ENCODE peak calls at places on chromosomes 1 and 21, in four cellular contexts. X is CD8-positive, alpha-beta T cell; Q is Peyer's patch; S is right lobe of liver. K is an unnamed sample.

GRCh38 chr1:221035680-221036153 is 156.5 kb downstream of the HLX start:
- DNase-seq in X (no peak), Q (no peak), S (no peak), K (no peak)

GRCh38 chr21:36381841-36382589 is 3.2 kb upstream of the CHAF1B start:
- DNase-seq in X (no peak), Q (no peak), S (no peak), K (no peak)

GRCh38 chr1:52707927-52708655 is 9.9 kb upstream of the COA7 start:
- DNase-seq in X (no peak), Q (no peak), S (no peak), K (peak)

GRCh38 chr1:233598891-233599541 is 14.9 kb upstream of the KCNK1 start:
- DNase-seq in X (no peak), Q (no peak), S (no peak), K (no peak)

GRCh38 chr1:51750218-51750617 is 128.3 kb downstream of the NRDC start:
- DNase-seq in X (no peak), Q (no peak), S (no peak), K (no peak)

GRCh38 chr1:23537296-23537993 is 6.4 kb upstream of the E2F2 start:
- DNase-seq in X (no peak), Q (peak), S (no peak), K (no peak)

GRCh38 chr21:45768741-45769049 is 125.2 kb downstream of the PCBP3 start:
- DNase-seq in X (no peak), Q (no peak), S (no peak), K (no peak)

GRCh38 chr1:55141295-55141893 is 73.8 kb downstream of the USP24 start:
- DNase-seq in X (no peak), Q (no peak), S (no peak), K (no peak)

GRCh38 chr1:8147922-8148321 is 121.8 kb upstream of the ERRFI1 start:
- DNase-seq in X (no peak), Q (no peak), S (no peak), K (no peak)

GRCh38 chr1:114345930-114346479 is 165.0 kb downstream of the TRIM33 start:
- DNase-seq in X (no peak), Q (no peak), S (peak), K (no peak)

GRCh38 chr1:9120312-9120958 is 8.5 kb downstream of the GPR157 start:
- DNase-seq in X (no peak), Q (no peak), S (no peak), K (peak)

GRCh38 chr1:3905266-3905952 is 5.3 kb upstream of the C1orf174 start:
- DNase-seq in X (no peak), Q (no peak), S (no peak), K (peak)

GRCh38 chr1:168317309-168317708 is 36.6 kb downstream of the TBX19 start:
- DNase-seq in X (no peak), Q (no peak), S (no peak), K (no peak)

GRCh38 chr1:21524686-21525339 is 15.6 kb downstream of the ALPL start:
- DNase-seq in X (no peak), Q (peak), S (no peak), K (peak)

GRCh38 chr1:33349081-33349759 is 28.3 kb upstream of the A3GALT2 start:
- DNase-seq in X (peak), Q (peak), S (peak), K (peak)

GRCh38 chr21:28078126-28078525 is 914.6 kb downstream of the LTN1 start:
- DNase-seq in X (no peak), Q (no peak), S (no peak), K (no peak)

GRCh38 chr21:36211660-36212512 is 55.3 kb downstream of the DOP1B start:
- DNase-seq in X (no peak), Q (no peak), S (no peak), K (no peak)

GRCh38 chr1:203076031-203076511 is 9.7 kb downstream of the MYOG start:
- DNase-seq in X (no peak), Q (no peak), S (no peak), K (no peak)

DNA sequence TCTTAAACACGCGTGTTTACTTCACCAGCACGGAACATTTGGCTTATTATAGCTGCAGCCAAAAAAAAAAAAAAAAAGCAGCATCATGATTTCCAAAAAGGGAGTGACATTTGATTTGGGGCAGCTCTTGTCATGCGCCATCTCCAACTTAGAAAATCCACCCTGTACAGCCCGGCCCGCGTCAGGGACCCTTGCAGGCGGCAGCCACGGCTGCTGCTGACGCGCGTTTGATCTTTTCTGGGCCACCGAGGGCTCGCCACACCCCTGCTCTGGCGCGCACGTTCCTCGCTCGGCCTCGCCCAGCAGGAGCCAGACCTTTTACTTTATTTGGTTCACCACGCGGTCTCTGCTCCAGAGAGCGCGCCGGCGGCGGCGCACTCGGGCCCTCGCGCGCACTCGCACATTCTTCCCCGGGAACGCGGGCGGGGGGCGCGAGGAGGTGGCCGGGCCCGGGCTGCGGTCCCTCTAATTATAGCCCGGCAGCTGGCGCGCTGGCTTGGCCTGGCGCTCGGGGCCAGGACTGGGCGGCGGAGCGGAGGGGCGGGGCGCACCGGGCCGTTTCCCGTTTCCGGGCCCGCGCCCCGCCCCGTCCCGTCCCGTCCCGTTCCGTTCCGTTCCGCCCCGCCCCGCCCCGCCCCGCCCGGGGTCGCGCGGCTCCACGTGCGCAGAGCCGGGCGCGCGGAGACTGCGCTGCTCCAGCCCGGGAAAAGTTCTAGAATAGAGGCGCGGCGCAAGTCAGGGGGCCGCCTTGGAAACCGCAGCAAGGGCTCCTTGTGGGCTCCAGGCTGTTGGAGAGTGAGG is 10.2 kb downstream of the IRF2BP2 start:
- DNase-seq in X (peak), Q (peak), S (peak), K (peak)
- TF ChIP-seq CTCF in X (no peak), Q (no peak), S (no peak), K (no peak)

GRCh38 chr1:230681599-230681998 is 32.3 kb downstream of the AGT start:
- DNase-seq in X (no peak), Q (no peak), S (no peak), K (no peak)
- H3K4me3 ChIP-seq in X (no peak), Q (no peak), S (no peak), K (no peak)

GRCh38 chr1:161987303-161987702 is 36.4 kb downstream of the OLFML2B start:
- DNase-seq in X (no peak), Q (no peak), S (no peak), K (no peak)

GRCh38 chr1:161988413-161988812 is 35.3 kb downstream of the OLFML2B start:
- DNase-seq in X (no peak), Q (no peak), S (no peak), K (no peak)

GRCh38 chr1:161987872-161988271 is 35.8 kb downstream of the OLFML2B start:
- DNase-seq in X (no peak), Q (no peak), S (no peak), K (no peak)

GRCh38 chr1:161989801-161990200 is 33.9 kb downstream of the OLFML2B start:
- DNase-seq in X (no peak), Q (no peak), S (no peak), K (no peak)

GRCh38 chr1:161989108-161989507 is 34.6 kb downstream of the OLFML2B start:
- DNase-seq in X (no peak), Q (no peak), S (no peak), K (no peak)
- TF ChIP-seq CTCF in X (no peak), Q (no peak), S (no peak), K (no peak)

DNA sequence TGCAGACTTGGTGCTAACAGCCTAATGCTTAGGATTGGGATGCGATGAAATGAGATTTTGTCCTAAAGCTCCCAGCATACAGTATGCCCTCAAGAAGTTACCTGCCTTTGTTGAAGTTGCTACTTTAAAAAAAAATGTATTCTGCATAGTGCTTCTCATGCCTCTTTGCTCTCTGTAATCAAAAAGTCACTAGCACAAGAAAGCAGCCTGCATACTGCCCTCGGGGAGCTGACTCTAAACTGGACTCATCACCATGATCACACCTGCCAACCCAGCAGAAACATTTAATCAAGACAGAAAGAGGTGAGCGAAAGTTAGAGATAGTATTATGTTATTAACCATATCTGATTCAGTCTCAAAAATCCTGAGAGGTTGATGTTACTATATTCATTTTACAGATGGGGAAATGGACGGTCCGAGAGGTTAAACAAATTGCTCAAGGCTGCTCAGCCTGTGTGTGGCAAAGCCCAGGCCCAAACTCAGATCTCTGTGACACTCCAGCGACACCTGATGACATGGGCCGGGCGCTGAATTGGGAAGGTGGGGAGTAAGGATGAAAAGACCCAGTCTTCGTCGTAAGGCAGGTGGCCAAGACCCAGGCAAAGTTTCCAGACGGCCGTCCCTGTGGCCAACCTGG is 1.1 kb downstream of the BATF3 start:
- DNase-seq in X (no peak), Q (no peak), S (no peak), K (no peak)
- H3K4me3 ChIP-seq in X (peak), Q (peak), S (peak), K (peak)

GRCh38 chr1:206882555-206882954 is 14.7 kb upstream of the IL24 start:
- DNase-seq in X (no peak), Q (no peak), S (no peak), K (no peak)
- TF ChIP-seq CTCF in X (no peak), Q (no peak), S (no peak), K (no peak)

GRCh38 chr1:201505505-201505893 is 1.4 kb downstream of the CSRP1 start:
- DNase-seq in X (no peak), Q (no peak), S (no peak), K (no peak)
- H3K4me3 ChIP-seq in X (peak), Q (no peak), S (peak), K (peak)